ENCODE peak calls at places on chromosomes 4 and X, in five cellular contexts. A is astrocyte, H is AG04450, D is breast epithelium, Q is coronary artery. Z is an unnamed sample.

GRCh38 chr4:15153662-15154061 is 151.4 kb downstream of the CPEB2 start:
- DNase-seq in A (no peak), H (no peak), Q (no peak), D (no peak), Z (no peak)

GRCh38 chr4:6758732-6759131 is 23.8 kb upstream of the KIAA0232 start:
- DNase-seq in A (no peak), Q (no peak), H (no peak), D (no peak), Z (no peak)

GRCh38 chr4:52866734-52867133 is 4.6 kb downstream of the RASL11B start:
- DNase-seq in D (no peak), Q (no peak), H (no peak), A (no peak), Z (no peak)

GRCh38 chrX:26581086-26581485 is 365.1 kb downstream of the MAGEB5 start:
- DNase-seq in H (no peak), Q (no peak), A (no peak), D (no peak), Z (no peak)

GRCh38 chr4:173735055-173735454 is 205.0 kb upstream of the HAND2 start:
- DNase-seq in H (no peak), A (no peak), Q (no peak), D (no peak), Z (no peak)

GRCh38 chrX:120299928-120300327 is 11.3 kb downstream of the TMEM255A start:
- DNase-seq in H (no peak), D (no peak), A (no peak), Q (no peak), Z (no peak)

GRCh38 chrX:108699368-108699767 is 37.0 kb downstream of the IRS4 start:
- DNase-seq in Q (no peak), H (no peak), A (peak), D (no peak), Z (no peak)

GRCh38 chr4:181550381-181550780 is 692.8 kb upstream of the TENM3 start:
- DNase-seq in D (no peak), A (no peak), H (no peak), Q (no peak), Z (no peak)

GRCh38 chrX:69038826-69039225 is 126.4 kb downstream of the PJA1 start:
- DNase-seq in Q (no peak), A (no peak), D (no peak), H (no peak), Z (no peak)

GRCh38 chr4:159944477-159944876 is 841.6 kb downstream of the RAPGEF2 start:
- DNase-seq in H (no peak), Q (no peak), A (no peak), D (no peak), Z (no peak)

GRCh38 chr4:67918428-67918827 is 34.6 kb upstream of the TMPRSS11D start:
- DNase-seq in H (no peak), A (no peak), Q (no peak), D (no peak), Z (no peak)

GRCh38 chrX:20951016-20951795 is 423.0 kb upstream of the CNKSR2 start:
- DNase-seq in A (no peak), H (no peak), Q (no peak), D (no peak), Z (no peak)

GRCh38 chr4:20181926-20182325 is 69.8 kb upstream of the SLIT2 start:
- DNase-seq in A (peak), H (no peak), Q (no peak), D (no peak), Z (no peak)

GRCh38 chr4:74109116-74109791 is 10.3 kb upstream of the CXCL2 start:
- DNase-seq in H (peak), A (peak), D (no peak), Q (no peak), Z (peak)

GRCh38 chr4:38128478-38129451 is 168.6 kb downstream of the PTTG2 start:
- DNase-seq in A (peak), H (no peak), Q (no peak), D (no peak), Z (no peak)

GRCh38 chr4:82555279-82555678 is 6.5 kb downstream of the TMEM150C start:
- DNase-seq in H (no peak), A (no peak), D (no peak), Q (no peak), Z (no peak)

GRCh38 chr4:101597204-101597603 is 193.3 kb upstream of the BANK1 start:
- DNase-seq in H (no peak), A (no peak), D (no peak), Q (no peak), Z (no peak)

GRCh38 chr4:40986375-40986774 is 228.0 kb downstream of the APBB2 start:
- DNase-seq in A (no peak), Q (no peak), D (no peak), H (no peak), Z (no peak)

GRCh38 chrX:55120767-55121358 is 32.0 kb downstream of the PAGE2 start:
- DNase-seq in D (no peak), H (no peak), Q (no peak), A (peak), Z (no peak)

GRCh38 chr4:42925921-42926320 is 33.4 kb downstream of the GRXCR1 start:
- DNase-seq in D (no peak), Q (no peak), H (no peak), A (no peak), Z (no peak)

GRCh38 chr4:148893095-148893494 is 450.9 kb upstream of the NR3C2 start:
- DNase-seq in A (no peak), Q (no peak), H (no peak), D (no peak), Z (no peak)

GRCh38 chr4:38114435-38114834 is 154.2 kb downstream of the PTTG2 start:
- DNase-seq in Q (no peak), D (no peak), A (no peak), H (no peak), Z (no peak)

GRCh38 chr4:41384992-41385391 is 128.3 kb downstream of the UCHL1 start:
- DNase-seq in A (no peak), D (peak), Q (no peak), H (no peak), Z (peak)

GRCh38 chr4:85824166-85824945 is 349.4 kb downstream of the ARHGAP24 start:
- DNase-seq in A (no peak), D (no peak), H (no peak), Q (no peak), Z (no peak)

GRCh38 chr4:85829276-85830051 is 354.5 kb downstream of the ARHGAP24 start:
- DNase-seq in H (no peak), Q (no peak), D (no peak), A (peak), Z (no peak)

GRCh38 chr4:85823295-85823694 is 348.3 kb downstream of the ARHGAP24 start:
- DNase-seq in H (no peak), Q (no peak), A (no peak), D (no peak), Z (no peak)

GRCh38 chr4:85828295-85828910 is 353.5 kb downstream of the ARHGAP24 start:
- DNase-seq in H (no peak), D (no peak), Q (no peak), A (peak), Z (no peak)

DNA sequence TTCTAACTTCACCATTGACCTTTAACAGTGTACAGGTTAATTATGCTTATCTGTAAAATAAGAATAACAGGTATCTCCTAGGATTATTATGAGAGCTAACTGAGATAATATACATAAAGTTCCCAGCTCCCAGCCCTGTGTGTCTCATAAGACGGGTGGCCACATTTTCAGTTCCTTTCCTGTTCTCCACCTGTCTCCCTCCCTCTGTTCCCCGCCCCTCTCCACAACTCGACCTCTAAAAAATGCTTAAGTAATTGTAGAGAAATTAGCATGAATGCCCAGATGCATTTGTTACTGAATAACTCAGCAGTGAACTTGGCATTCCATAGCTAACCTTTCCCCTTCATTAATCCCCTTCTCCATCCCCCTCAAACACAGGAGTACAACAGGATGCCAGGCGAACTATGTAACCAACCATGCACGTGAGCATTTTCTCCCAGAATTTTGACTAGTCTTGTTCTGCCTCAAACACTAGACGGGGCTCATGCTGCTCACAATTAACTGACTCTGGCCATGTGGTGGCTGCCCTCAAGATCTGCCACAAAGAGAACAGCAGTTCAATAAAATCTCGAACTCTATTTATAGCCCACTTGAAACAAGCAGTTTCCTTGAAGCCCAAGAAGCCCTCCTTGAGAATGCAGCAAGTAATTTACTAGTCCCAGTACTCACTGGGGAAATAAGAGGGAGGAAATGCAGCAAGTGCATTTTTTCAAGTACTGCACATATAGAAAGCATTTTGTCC is 351.2 kb downstream of the ARHGAP24 start:
- DNase-seq in Q (peak), A (peak), D (no peak), H (peak), Z (no peak)
- TF ChIP-seq CTCF in Q (no peak), A (no peak), D (no peak), H (peak), Z (no peak)

DNA sequence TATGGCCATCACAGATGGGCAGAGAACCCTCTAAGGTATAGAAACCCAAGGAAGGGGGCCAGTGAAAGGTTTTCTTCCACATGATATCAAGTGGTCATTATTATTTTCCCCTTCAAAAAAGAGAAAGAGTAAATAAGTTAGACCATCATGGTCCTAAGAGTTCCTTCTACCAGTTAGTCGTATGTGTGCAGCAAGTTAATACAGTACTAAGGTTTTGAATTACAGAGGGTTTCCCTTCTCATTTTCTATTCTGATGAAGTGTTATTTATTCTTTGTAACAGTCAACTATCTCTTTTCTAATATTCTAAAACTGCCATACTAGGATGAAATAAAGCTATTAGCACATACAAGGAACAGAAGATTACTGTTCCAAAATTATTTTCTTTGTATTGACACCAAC is 94.4 kb downstream of the TMEM144 start:
- DNase-seq in A (no peak), Q (no peak), H (no peak), D (no peak), Z (no peak)
- H3K27ac ChIP-seq in A (no peak), Q (no peak), H (no peak), D (no peak), Z (no peak)

DNA sequence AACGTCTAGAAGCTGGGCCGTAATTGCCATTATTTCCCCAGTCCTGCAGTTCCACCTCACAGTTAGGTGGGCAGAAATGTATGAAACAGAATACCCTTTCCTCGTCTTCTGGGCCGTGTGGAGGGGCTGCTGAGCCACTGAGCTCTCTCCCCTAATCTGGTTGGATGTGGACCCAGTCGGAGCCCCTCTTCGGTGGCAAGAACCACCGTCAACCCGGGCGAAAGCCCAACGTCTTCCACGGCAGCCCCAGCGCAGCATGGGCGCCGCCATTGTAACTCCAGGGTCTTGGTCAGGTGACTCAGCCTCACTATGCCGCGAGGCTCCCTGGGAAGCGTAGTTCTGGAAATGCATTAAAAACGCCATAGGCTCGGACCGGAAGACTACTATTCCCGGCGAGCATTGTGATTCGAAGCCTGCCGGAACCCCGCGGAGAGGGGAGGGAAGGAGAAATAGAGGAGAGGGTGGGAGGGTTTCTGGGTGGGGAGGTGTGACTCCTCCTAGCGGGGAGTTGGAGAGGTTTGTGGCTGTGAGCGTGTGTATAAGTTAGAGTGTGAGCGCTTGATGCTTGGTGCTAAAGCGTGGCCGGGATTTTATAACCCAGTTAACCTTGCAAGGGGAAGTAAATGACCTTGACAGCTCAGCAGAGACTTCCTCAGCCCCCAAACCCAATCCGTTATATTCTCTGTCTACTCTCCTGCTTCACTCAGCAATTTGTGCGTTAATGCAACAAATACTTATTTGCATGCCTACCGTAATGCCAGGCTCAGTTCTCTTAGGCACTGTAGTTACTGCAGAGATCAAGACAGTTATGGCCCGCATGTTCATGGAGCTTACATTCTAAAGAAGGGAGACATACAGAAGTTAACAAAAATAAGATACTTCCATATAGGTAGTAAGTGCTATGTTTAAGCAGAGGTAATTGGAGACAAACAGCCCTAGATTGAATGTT is at the start of gene GATB:
- DNase-seq in H (peak), Q (peak), D (peak), A (peak), Z (peak)
- TF ChIP-seq CTCF in H (peak), Q (no peak), D (no peak), A (peak), Z (peak)

GRCh38 chrX:36218801-36219200 is 299.3 kb downstream of the CFAP47 start:
- DNase-seq in D (no peak), A (no peak), H (no peak), Q (no peak), Z (no peak)

DNA sequence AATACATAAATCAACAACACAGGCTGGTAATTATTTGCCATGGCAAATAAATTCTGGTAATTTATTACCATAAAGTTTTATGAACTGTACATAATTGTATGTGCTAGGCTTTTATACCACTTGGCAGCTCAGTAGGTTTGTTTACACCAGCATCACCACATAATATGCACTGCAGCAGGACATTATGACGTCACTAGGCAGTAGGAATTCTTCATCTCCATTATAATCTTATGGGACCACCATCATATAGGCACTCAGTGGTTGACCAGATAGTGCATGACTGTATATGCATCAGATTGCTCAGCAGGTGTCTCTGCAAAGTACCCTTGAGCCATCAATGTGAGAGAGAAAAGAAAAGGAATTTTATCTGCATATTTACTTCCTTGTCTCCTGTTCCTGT is 295.4 kb downstream of the CFAP47 start:
- DNase-seq in Q (no peak), H (no peak), A (no peak), D (no peak), Z (no peak)
- H3K27ac ChIP-seq in Q (no peak), H (no peak), A (no peak), D (no peak), Z (no peak)

DNA sequence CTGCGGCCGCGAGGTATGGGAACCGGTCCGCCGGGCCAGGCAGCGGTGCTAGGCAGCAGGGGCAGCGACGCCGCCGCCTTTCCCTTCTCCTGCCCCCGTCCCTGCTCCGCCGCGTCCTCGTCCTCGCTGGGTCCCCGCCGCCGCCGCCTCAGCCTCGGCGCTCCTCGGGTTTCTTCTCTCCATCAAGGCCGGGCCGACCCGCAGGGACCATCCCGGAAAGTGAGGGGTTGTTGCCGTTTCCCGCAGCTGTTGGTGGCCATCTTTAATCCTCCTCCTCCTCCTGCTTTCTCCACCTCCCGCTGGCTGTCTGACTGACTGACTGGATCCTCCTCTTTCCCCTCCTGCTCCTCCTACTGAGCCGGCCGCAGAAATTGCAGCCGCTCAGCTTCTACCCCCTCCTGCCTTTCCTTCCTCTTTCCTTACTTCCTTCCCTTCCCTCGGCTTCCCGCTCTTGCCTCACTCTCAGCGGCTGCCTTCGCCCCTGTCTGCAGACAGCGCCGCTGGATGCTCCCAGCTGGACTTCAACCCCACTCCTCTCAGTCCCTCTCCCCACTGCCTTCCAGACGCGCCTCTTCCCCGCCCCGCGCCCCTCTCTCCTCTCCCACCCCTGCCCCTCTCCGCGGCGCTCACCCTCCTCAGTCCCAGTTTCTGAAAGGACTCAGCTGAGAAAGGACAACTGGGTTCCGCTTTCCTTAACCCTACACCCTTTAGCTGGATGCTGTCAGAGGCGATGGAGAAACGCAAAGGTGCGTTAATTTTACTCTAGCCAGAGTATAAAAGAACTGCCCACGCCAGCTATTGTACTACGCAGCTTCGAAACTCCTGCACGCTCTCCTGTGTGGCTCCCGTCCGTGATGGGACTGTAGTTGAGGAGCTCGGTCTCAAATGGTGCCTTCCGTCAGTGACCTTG is at the start of gene WDFY3:
- DNase-seq in H (peak), A (peak), D (peak), Q (peak), Z (peak)
- TF ChIP-seq CTCF in H (peak), A (no peak), D (no peak), Q (no peak), Z (no peak)

GRCh38 chr4:158825443-158826036 is 56.7 kb downstream of the FNIP2 start:
- DNase-seq in A (no peak), H (no peak), Q (no peak), D (no peak), Z (no peak)

GRCh38 chr4:158823461-158823873 is 54.6 kb downstream of the FNIP2 start:
- DNase-seq in Q (no peak), A (peak), D (no peak), H (no peak), Z (no peak)

GRCh38 chr4:158826057-158826456 is 57.2 kb downstream of the FNIP2 start:
- DNase-seq in Q (no peak), A (peak), D (no peak), H (no peak), Z (no peak)

GRCh38 chr4:158826882-158827281 is 58.1 kb downstream of the FNIP2 start:
- DNase-seq in H (no peak), A (peak), Q (no peak), D (no peak), Z (no peak)

GRCh38 chr4:158824425-158825274 is 55.8 kb downstream of the FNIP2 start:
- DNase-seq in D (no peak), H (no peak), Q (no peak), A (peak), Z (no peak)
- H3K27ac ChIP-seq in D (peak), H (no peak), Q (peak), A (peak), Z (peak)

GRCh38 chr4:39770471-39770870 is 72.5 kb downstream of the UBE2K start:
- DNase-seq in Q (no peak), H (no peak), D (no peak), A (no peak), Z (no peak)
- TF ChIP-seq CTCF in Q (no peak), H (no peak), D (no peak), A (no peak), Z (no peak)

DNA sequence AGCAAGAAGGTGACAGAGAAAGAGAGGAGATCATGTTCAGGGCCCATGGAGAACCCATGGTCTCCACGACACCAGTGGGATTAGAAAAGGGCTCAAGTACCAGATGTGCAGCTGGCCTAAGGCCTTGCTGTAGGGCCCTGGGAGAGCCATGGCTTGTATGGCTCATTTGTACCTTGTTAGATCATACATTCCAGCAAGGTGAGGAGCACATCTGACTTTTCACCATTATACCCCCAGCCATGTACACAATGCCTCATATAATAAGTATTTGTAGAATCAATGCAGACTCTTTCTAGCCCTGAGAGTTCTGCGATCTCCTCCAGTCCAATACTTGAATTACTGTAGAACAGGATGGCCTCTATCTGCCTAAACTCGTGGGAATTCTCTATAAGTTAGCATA is 94.2 kb upstream of the MAP3K15 start:
- DNase-seq in A (no peak), D (no peak), Q (no peak), H (no peak), Z (no peak)
- H3K27ac ChIP-seq in A (no peak), D (no peak), Q (no peak), H (no peak), Z (no peak)

GRCh38 chrX:15930585-15930984 is 76.0 kb upstream of the AP1S2 start:
- DNase-seq in Q (no peak), D (no peak), H (peak), A (peak), Z (no peak)
- TF ChIP-seq CTCF in Q (no peak), D (no peak), H (peak), A (peak), Z (no peak)

GRCh38 chr4:26084414-26084813 is 170.4 kb downstream of the SMIM20 start:
- DNase-seq in D (no peak), H (no peak), A (no peak), Q (no peak), Z (no peak)
- H3K27ac ChIP-seq in D (peak), H (peak), A (no peak), Q (no peak), Z (no peak)